ENCODE peak calls at places on chromosome 21, in eight cellular contexts. C is thyroid gland, G is activated B cell treated with CpG ODN at 0.5 μM for 24 hours, M is adrenal gland, K is stomach, Y is AG04450, L is fibroblast of the aortic adventitia, U is GM13976. Z is an unnamed sample.

GRCh38 chr21:16241021-16241420 is 511.2 kb downstream of the USP25 start:
- DNase-seq in M (no peak), G (no peak), K (no peak), Y (no peak), C (no peak), U (no peak), L (peak; percentile 56), Z (no peak)

GRCh38 chr21:31866077-31866511 is 6.7 kb upstream of the HUNK start:
- DNase-seq in C (peak; percentile 95), U (peak; percentile 71), L (peak; percentile 66), K (peak; percentile 94), Y (peak; percentile 23), G (peak; percentile 57), M (peak; percentile 89), Z (peak; percentile 95)

GRCh38 chr21:15559612-15560011 is 170.2 kb upstream of the USP25 start:
- DNase-seq in G (no peak), K (no peak), Y (no peak), U (no peak), L (no peak), C (no peak), M (no peak), Z (no peak)

GRCh38 chr21:33954395-33954794 is 38.8 kb upstream of the ATP5PO start:
- DNase-seq in G (no peak), Y (no peak), C (no peak), L (no peak), M (no peak), K (no peak), U (no peak), Z (peak; percentile 1)

GRCh38 chr21:21163904-21164303 is 165.7 kb downstream of the NCAM2 start:
- DNase-seq in U (peak; percentile 19), G (no peak), K (peak; percentile 26), L (peak; percentile 87), C (peak; percentile 33), M (peak; percentile 67), Y (peak; percentile 52), Z (no peak)

GRCh38 chr21:32624726-32625125 is 12.5 kb upstream of the CFAP298 start:
- DNase-seq in M (no peak), U (no peak), G (no peak), K (no peak), Y (no peak), C (no peak), L (peak; percentile 13), Z (no peak)

GRCh38 chr21:35697321-35697808 is 363.0 kb downstream of the SETD4 start:
- DNase-seq in C (peak; percentile 96), G (no peak), Y (no peak), M (peak; percentile 80), L (peak; percentile 51), U (no peak), K (peak; percentile 71), Z (no peak)

GRCh38 chr21:35048706-35049617 is at the start of gene RUNX1:
- DNase-seq in K (peak; percentile 52), U (peak; percentile 72), C (no peak), M (peak; percentile 23), Y (no peak), G (peak; percentile 57), L (peak; percentile 53), Z (no peak)

GRCh38 chr21:46607605-46608004 is 2.7 kb upstream of the S100B start:
- DNase-seq in Y (no peak), G (no peak), K (no peak), L (no peak), U (peak; percentile 32), C (no peak), M (no peak), Z (no peak)

GRCh38 chr21:43367296-43367695 is 59.6 kb downstream of the SIK1 start:
- DNase-seq in M (no peak), C (no peak), U (no peak), L (no peak), Y (no peak), G (no peak), K (no peak), Z (no peak)

GRCh38 chr21:43849532-43850299 is 15.3 kb upstream of the AGPAT3 start:
- DNase-seq in U (no peak), C (no peak), M (no peak), K (no peak), Y (no peak), G (no peak), L (no peak), Z (no peak)

GRCh38 chr21:40783404-40783803 is 63.6 kb downstream of the DSCAM start:
- DNase-seq in G (no peak), C (no peak), U (no peak), Y (no peak), M (no peak), L (no peak), K (no peak), Z (no peak)

GRCh38 chr21:21151231-21151630 is 153.0 kb downstream of the NCAM2 start:
- DNase-seq in C (no peak), U (no peak), G (no peak), Y (no peak), M (no peak), L (no peak), K (no peak), Z (no peak)

GRCh38 chr21:37542512-37542911 is 175.9 kb downstream of the DYRK1A start:
- DNase-seq in M (no peak), K (no peak), Y (no peak), L (no peak), C (no peak), G (no peak), U (no peak), Z (no peak)

GRCh38 chr21:37546949-37547614 is 180.5 kb downstream of the DYRK1A start:
- DNase-seq in U (no peak), C (no peak), L (peak; percentile 20), G (no peak), K (no peak), Y (no peak), M (no peak), Z (peak; percentile 44)

GRCh38 chr21:37548521-37548981 is 182.0 kb downstream of the DYRK1A start:
- DNase-seq in G (no peak), U (no peak), L (no peak), Y (no peak), M (no peak), C (no peak), K (no peak), Z (peak; percentile 11)

GRCh38 chr21:37547615-37547975 is 181.0 kb downstream of the DYRK1A start:
- DNase-seq in C (no peak), Y (no peak), M (no peak), K (no peak), G (no peak), U (no peak), L (no peak), Z (no peak)

DNA sequence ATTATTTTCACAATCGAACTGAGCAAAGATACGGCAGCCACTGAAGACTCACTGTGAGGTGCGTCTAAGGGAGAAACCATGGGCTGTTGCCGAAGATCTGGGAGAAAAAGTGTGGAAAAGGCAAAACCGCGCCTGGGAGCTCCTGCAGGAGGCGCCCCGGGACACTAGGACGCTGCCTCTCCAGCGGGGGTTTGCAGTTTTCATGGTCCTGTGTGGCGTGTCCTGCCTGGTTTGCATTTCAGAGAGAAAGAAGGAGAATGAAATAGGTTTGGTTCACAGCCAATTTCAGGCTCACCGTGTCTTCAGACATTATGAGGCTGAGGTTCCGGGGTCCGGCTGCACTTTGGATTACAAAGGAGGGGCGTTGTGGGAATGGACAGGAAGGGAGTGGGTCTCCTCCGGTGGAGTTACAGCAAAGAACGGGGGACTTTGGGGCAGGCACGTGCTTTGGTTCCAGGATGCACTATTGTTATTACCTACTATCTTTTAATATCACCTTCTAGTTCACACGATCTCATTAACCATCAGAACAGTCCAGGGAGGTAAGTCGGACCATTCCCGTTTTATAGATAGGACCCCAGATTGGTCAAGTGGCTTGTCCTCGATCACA is 179.8 kb downstream of the DYRK1A start:
- DNase-seq in K (no peak), M (no peak), L (no peak), Y (no peak), G (no peak), U (no peak), C (no peak), Z (peak; percentile 68)
- TF ChIP-seq CTCF in K (no peak), M (no peak), L (no peak), Y (no peak), G (no peak), U (no peak), C (no peak), Z (no peak)

GRCh38 chr21:14070968-14071367 is 139.8 kb downstream of the LIPI start:
- DNase-seq in C (no peak), Y (no peak), U (no peak), M (no peak), L (no peak), G (no peak), K (no peak), Z (no peak)

GRCh38 chr21:14074177-14074576 is 136.6 kb downstream of the LIPI start:
- DNase-seq in U (no peak), G (no peak), L (no peak), K (no peak), M (no peak), Y (no peak), C (no peak), Z (no peak)

GRCh38 chr21:14073615-14074014 is 137.1 kb downstream of the LIPI start:
- DNase-seq in Y (no peak), C (no peak), M (no peak), K (no peak), L (no peak), G (no peak), U (no peak), Z (no peak)

GRCh38 chr21:14071902-14072734 is 138.6 kb downstream of the LIPI start:
- DNase-seq in C (no peak), Y (no peak), M (no peak), G (no peak), L (no peak), U (no peak), K (peak; percentile 20), Z (no peak)

GRCh38 chr21:14072761-14073535 is 137.8 kb downstream of the LIPI start:
- DNase-seq in G (no peak), M (no peak), K (no peak), Y (no peak), U (no peak), C (no peak), L (no peak), Z (no peak)
- TF ChIP-seq CTCF in G (no peak), M (no peak), K (no peak), Y (no peak), U (no peak), C (no peak), L (no peak), Z (no peak)

GRCh38 chr21:45139473-45139872 is 65.1 kb downstream of the ADARB1 start:
- DNase-seq in K (no peak), U (no peak), Y (no peak), G (no peak), C (no peak), L (no peak), M (no peak), Z (peak; percentile 56)
- TF ChIP-seq CTCF in K (no peak), U (no peak), Y (no peak), G (no peak), C (no peak), L (no peak), M (no peak), Z (no peak)

DNA sequence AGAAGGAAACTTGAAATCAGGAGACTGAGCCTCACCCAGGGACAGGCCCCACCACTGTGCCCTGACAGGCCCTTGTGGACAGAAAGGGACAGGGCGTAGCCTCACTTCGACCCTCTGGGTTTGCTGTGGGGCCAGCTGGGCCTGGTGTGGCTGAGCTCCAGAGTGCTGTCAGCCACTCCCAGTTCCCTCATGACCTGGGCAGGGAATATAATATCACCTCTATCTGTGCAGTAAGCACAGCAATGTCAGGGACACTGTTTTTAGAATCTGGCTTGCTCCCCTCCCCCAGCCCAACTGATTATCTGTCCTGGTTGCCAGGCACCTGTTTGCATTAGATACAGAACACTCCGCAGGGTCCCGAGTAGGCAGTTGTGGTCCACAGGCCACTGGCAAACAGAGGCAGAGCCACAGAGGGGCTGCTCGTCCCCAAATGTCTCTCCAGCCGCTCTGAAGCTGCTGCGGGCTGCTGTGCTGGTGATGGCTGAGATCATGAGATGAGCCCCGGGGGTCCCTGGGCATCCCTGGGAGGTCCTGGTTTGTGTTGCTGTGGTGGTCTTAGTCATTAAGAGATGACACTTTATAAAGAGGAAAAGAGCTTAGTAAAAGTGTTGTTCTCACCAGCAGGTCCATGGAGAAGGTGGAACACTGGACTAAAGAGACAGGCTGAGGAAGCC is 51.6 kb downstream of the ETS2 start:
- DNase-seq in U (no peak), L (no peak), G (no peak), M (no peak), K (no peak), C (no peak), Y (no peak), Z (peak; percentile 66)
- TF ChIP-seq CTCF in U (no peak), L (no peak), G (no peak), M (no peak), K (no peak), C (no peak), Y (no peak), Z (no peak)

Z was measured in osteocyte.